ENCODE peak calls at places on chromosomes 4 and X, in seven cellular contexts. S, U, Z, T, J, W and V are unnamed samples.

GRCh38 chrX:119870626-119871131 is 854 bp downstream of the RNF113A start:
- DNase-seq in S (no peak), U (no peak), Z (no peak), T (no peak), J (peak), W (no peak), V (peak)

GRCh38 chr4:110622841-110623709 is at the start of gene PITX2:
- DNase-seq in S (no peak), U (peak), Z (peak), T (peak), J (peak), W (peak), V (peak)

GRCh38 chr4:7144374-7145290 is 47.7 kb upstream of the SORCS2 start:
- DNase-seq in S (no peak), U (no peak), Z (no peak), T (no peak), J (no peak), W (no peak), V (no peak)

GRCh38 chrX:129665916-129666644 is 11.3 kb upstream of the APLN start:
- DNase-seq in S (no peak), U (peak), Z (no peak), T (no peak), J (peak), W (no peak), V (no peak)

GRCh38 chr4:152462715-152463114 is 73.2 kb downstream of the FBXW7 start:
- DNase-seq in S (no peak), U (no peak), Z (no peak), T (no peak), J (no peak), W (no peak), V (no peak)

GRCh38 chr4:67158669-67159068 is 386.6 kb downstream of the CENPC start:
- DNase-seq in S (no peak), U (no peak), Z (no peak), T (no peak), J (no peak), W (no peak), V (no peak)

GRCh38 chr4:113042502-113042901 is 7.0 kb upstream of the ANK2 start:
- DNase-seq in S (no peak), U (no peak), Z (no peak), T (no peak), J (no peak), W (no peak), V (no peak)

GRCh38 chr4:52957791-52958190 is 95.7 kb downstream of the RASL11B start:
- DNase-seq in S (no peak), U (no peak), Z (no peak), T (no peak), J (no peak), W (no peak), V (no peak)

GRCh38 chr4:119025916-119026661 is 109.5 kb upstream of the MYOZ2 start:
- DNase-seq in S (no peak), U (peak), Z (peak), T (no peak), J (peak), W (peak), V (no peak)

GRCh38 chr4:6282247-6282646 is 12.6 kb downstream of the WFS1 start:
- DNase-seq in S (no peak), U (no peak), Z (no peak), T (no peak), J (no peak), W (peak), V (no peak)

DNA sequence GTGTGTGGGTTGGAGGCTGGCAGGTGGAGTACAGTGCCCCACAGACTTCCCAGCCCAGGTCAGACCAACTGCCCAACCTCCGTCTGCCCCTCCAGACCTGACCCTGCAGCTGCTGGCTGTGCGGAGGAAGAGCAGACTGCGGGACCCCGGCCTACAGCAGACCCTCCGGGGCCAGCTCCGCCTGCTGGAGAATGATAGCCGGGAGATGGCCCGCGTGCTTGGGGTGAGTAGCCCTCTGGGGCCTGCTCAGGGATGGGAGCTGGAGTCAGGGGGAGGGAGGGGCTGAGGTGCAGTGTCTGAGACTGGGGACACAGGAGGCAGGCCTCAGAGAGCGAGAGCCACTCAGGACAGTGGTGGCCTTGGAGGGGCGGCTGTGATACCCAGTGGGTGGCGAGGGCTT is 13.5 kb downstream of the SH3TC1 start:
- DNase-seq in S (no peak), U (no peak), Z (no peak), T (no peak), J (no peak), W (no peak), V (no peak)
- TF ChIP-seq POLR2A in S (no peak), U (no peak), Z (no peak), T (no peak), J (no peak), W (no peak), V (no peak)

GRCh38 chr4:3355266-3355748 is 62.5 kb downstream of the RGS12 start:
- DNase-seq in S (no peak), U (no peak), Z (no peak), T (no peak), J (no peak), W (no peak), V (no peak)

GRCh38 chr4:3352505-3352904 is 59.7 kb downstream of the RGS12 start:
- DNase-seq in S (no peak), U (no peak), Z (no peak), T (no peak), J (peak), W (no peak), V (no peak)

GRCh38 chr4:3353747-3354454 is 61.1 kb downstream of the RGS12 start:
- DNase-seq in S (no peak), U (no peak), Z (no peak), T (no peak), J (no peak), W (no peak), V (no peak)

GRCh38 chr4:3352918-3353594 is 60.2 kb downstream of the RGS12 start:
- DNase-seq in S (no peak), U (no peak), Z (no peak), T (no peak), J (no peak), W (peak), V (peak)

GRCh38 chr4:3354455-3354811 is 61.6 kb downstream of the RGS12 start:
- DNase-seq in S (no peak), U (no peak), Z (no peak), T (no peak), J (no peak), W (no peak), V (no peak)
- TF ChIP-seq POLR2A in S (no peak), U (no peak), Z (no peak), T (no peak), J (no peak), W (no peak), V (no peak)

GRCh38 chr4:972651-973424 is 531 bp downstream of the DGKQ start:
- DNase-seq in S (no peak), U (no peak), Z (no peak), T (peak), J (peak), W (no peak), V (no peak)
- TF ChIP-seq POLR2A in S (no peak), U (no peak), Z (no peak), T (no peak), J (no peak), W (no peak), V (no peak)

DNA sequence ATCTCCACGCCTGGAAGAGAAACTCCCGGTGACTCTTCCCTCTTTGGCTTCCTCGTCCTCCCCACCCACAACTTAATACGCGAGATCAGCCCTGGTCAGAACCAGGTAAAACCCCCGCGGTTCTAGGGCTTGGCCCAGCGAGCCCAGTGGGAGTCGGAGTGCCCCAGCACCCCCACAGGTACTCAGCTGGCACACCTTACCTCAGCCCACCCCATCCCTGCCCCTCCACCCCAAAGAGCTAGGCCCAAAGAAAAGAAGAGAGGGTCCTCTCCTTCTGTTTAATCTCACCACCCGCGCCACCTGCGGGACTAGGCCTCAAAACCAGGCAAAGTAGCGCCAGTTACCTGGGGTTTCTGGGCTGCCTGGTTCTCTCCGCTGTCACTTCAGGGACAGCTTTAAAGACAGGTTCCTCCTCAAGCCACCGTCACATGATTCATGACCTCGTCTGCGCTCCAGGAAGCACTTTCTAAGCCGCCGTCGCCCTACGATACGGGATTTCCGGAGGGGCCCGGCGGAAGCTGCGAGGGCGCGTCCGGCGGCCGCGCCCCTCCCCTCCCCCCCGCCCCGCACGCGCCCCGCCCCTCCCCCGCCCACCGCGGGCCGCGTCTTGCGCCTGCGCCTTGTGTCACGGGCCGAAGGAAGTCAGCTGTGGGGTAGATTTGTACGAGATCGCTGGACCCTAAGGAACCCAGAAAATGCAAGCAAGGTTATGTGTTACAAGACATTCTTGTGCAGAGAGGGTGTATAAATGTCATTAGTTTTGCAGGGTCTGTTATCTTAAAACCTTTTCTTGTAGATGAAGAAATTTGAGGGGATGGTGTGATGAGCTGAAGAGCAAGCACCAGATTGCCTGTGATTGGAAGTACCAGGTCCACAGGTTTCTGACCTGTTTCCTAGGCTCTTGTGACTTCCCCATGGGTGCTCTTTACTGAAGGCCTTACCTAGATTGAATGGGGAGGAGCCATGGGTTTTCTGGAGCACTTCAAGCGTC is at the start of gene LAMTOR3:
- DNase-seq in S (peak), U (peak), Z (peak), T (peak), J (peak), W (peak), V (peak)
- TF ChIP-seq POLR2A in S (no peak), U (peak), Z (peak), T (peak), J (no peak), W (peak), V (no peak)

GRCh38 chr4:108622022-108622421 is 1.6 kb downstream of the RPL34 start:
- DNase-seq in S (no peak), U (no peak), Z (no peak), T (no peak), J (no peak), W (no peak), V (no peak)

GRCh38 chr4:108620933-108621905 is 843 bp downstream of the RPL34 start:
- DNase-seq in S (no peak), U (no peak), Z (no peak), T (no peak), J (no peak), W (no peak), V (no peak)

GRCh38 chr4:108619372-108620100 is 840 bp upstream of the RPL34 start:
- DNase-seq in S (no peak), U (no peak), Z (no peak), T (no peak), J (no peak), W (no peak), V (no peak)

GRCh38 chr4:108622828-108623227 is 2.5 kb downstream of the RPL34 start:
- DNase-seq in S (no peak), U (no peak), Z (no peak), T (no peak), J (no peak), W (no peak), V (no peak)

DNA sequence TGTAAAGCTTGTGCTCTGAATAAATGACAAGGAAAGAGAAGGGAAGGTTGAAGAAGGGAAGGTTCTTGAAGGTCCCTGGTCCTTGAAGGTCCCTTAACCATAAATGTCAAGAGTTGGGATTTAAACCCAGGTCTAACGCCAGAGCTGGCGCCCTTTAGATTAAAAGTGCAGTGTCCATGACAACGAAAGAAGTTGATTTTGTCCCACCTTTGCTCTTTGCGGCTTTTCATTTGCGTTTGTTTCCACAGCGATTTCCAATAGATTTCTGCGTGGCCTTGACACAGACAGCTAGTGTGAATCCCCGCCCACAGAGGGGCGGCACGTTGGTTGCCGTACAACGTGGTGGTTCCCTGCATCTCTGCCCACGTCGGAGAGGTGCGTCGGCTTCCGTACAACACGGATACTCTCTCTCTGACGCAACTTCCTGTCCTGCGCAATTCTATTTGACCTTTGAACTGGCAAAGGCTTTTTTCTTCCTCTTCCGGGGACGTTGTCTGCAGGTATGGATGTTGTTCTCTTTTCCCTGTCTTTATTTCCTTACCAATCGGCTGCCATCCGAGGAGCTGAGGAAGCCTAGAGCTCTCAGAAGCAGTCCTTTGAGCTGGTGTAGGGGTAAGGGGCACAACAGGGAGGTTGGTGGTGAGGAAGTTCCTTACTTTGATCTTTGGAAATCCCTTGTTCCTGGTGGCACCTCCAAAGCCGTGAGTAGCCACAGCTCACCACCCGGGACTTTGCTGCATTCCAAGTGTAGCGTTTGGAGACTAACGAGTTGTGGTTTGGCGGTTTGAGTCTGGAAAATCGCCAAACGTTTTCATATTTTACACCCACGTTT is at the start of gene RPL34:
- DNase-seq in S (peak), U (peak), Z (peak), T (peak), J (peak), W (peak), V (peak)
- TF ChIP-seq POLR2A in S (peak), U (peak), Z (peak), T (peak), J (peak), W (peak), V (peak)

GRCh38 chr4:47203593-47203992 is 172.2 kb downstream of the GABRB1 start:
- DNase-seq in S (no peak), U (no peak), Z (no peak), T (no peak), J (no peak), W (no peak), V (no peak)

GRCh38 chr4:47210828-47211227 is 179.5 kb downstream of the GABRB1 start:
- DNase-seq in S (no peak), U (no peak), Z (no peak), T (no peak), J (no peak), W (no peak), V (no peak)

GRCh38 chr4:47209833-47210232 is 178.5 kb downstream of the GABRB1 start:
- DNase-seq in S (no peak), U (no peak), Z (no peak), T (no peak), J (no peak), W (no peak), V (no peak)

GRCh38 chr4:47213106-47213505 is 181.7 kb downstream of the GABRB1 start:
- DNase-seq in S (no peak), U (no peak), Z (no peak), T (no peak), J (no peak), W (no peak), V (no peak)

DNA sequence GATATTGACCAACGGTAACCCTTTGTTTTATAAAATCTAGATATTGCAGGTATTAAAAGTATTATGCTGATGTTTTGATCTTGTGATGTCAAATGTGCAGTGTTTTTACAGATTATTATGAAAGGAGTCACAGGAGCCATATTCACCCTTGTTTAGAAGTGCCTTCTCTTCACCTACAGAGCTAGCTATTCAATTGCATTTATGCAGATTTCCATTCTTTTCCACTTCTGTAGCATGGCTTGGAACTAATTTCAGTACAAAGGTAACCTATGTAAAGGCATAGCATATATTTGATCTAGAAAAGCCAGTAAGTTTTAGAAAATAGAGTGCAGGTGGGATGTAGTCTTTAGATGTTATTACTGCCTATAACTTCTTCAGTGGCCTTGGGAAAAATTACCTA is 176.2 kb downstream of the GABRB1 start:
- DNase-seq in S (no peak), U (no peak), Z (no peak), T (no peak), J (no peak), W (no peak), V (no peak)
- TF ChIP-seq POLR2A in S (no peak), U (no peak), Z (no peak), T (no peak), J (no peak), W (no peak), V (no peak)

DNA sequence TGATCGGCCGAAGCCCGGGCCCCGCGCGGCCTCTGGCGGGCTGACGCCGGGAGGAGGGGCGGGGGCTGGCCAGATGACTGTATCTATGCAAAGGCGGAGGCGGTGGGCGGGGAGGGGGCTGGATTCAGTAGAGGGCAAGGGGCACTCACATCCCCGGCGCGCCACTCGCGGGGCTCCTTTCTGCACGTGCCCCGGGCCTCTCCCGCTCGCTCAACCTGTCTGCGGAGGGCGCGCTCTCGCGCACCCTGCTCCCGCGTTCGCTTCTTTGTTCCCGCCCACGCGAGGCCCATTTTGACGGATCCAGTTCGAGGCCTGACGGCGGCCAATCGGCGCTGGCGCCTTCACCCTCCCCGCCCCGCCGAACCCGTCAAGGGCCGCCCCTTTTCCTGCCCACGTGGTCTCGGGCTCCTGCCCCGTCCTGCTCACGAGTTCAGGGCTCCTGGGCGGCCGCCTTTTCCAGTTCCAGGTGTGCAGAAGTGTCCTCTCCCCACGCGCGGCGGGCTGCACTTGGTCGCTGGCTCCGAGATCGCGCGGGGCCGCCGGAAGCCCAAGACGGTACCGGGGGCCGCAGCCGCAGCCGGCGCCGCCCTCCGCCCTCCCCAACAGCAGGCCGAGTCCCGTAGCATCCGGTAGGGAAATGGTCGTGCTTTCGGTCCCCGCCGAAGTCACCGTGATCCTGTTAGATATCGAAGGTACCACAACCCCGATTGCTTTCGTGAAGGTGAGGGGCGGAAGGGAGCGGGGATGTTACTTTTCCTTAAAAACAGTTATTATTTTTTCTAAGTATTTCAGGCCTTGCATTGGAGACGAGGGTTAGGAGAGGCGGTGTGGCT is at the start of the genes ENOPH1 and HNRNPDL:
- DNase-seq in S (peak), U (peak), Z (peak), T (peak), J (peak), W (peak), V (peak)
- TF ChIP-seq POLR2A in S (peak), U (peak), Z (peak), T (peak), J (peak), W (peak), V (peak)